ENCODE peak calls at places on chromosomes 7 and 10, in six cellular contexts. Q is brain microvascular endothelial cell, J is GM06990, U is MM.1S, G is GM13977, I is neural progenitor cell. W is an unnamed sample.

GRCh38 chr7:116218747-116219146 is 8.4 kb downstream of the TES start:
- DNase-seq in Q (no peak), J (no peak), U (no peak), G (no peak), I (no peak), W (no peak)

GRCh38 chr7:82164813-82165212 is 278.8 kb downstream of the CACNA2D1 start:
- DNase-seq in Q (peak), J (no peak), U (no peak), G (no peak), I (peak), W (no peak)

GRCh38 chr10:124741922-124742417 is 2.2 kb downstream of the FAM53B start:
- DNase-seq in Q (no peak), J (no peak), U (no peak), G (no peak), I (no peak), W (peak)

GRCh38 chr7:148652773-148653172 is 45.9 kb upstream of the CUL1 start:
- DNase-seq in Q (no peak), J (no peak), U (no peak), G (no peak), I (no peak), W (no peak)

GRCh38 chr10:4813496-4813895 is 12.5 kb upstream of the AKR1E2 start:
- DNase-seq in Q (no peak), J (no peak), U (no peak), G (no peak), I (no peak), W (no peak)

GRCh38 chr10:19629559-19629958 is 186.7 kb upstream of the PLXDC2 start:
- DNase-seq in Q (peak), J (no peak), U (no peak), G (no peak), I (peak), W (no peak)

GRCh38 chr7:118169146-118169545 is 14.8 kb upstream of the LSM8 start:
- DNase-seq in Q (peak), J (no peak), U (no peak), G (no peak), I (no peak), W (no peak)

GRCh38 chr10:13001041-13001886 is at the start of gene CCDC3:
- DNase-seq in Q (no peak), J (no peak), U (no peak), G (peak), I (peak), W (peak)

GRCh38 chr10:93076871-93077270 is 3.2 kb downstream of the CYP26A1 start:
- DNase-seq in Q (no peak), J (no peak), U (no peak), G (no peak), I (no peak), W (no peak)

GRCh38 chr7:4799508-4800268 is 24.3 kb downstream of the AP5Z1 start:
- DNase-seq in Q (no peak), J (no peak), U (no peak), G (no peak), I (no peak), W (no peak)

DNA sequence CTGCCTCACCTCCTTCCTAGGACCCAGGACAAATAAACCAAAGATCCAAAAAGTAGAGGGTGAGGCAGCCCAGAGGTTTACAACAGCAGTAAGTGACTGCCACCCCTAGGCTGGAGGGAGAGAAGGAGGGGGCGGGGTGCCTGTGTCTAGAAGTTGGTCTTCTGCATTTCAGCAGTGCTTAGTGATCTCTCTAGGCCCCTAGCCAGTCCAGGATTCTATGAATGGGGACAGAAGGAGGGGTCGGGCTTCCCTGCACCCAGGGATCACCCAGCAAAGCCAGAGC is 62.8 kb upstream of the KDM7A start:
- DNase-seq in Q (no peak), J (no peak), U (no peak), G (no peak), I (no peak), W (peak)
- TF ChIP-seq CTCF in Q (no peak), J (no peak), U (no peak), G (peak), I (no peak), W (no peak)

DNA sequence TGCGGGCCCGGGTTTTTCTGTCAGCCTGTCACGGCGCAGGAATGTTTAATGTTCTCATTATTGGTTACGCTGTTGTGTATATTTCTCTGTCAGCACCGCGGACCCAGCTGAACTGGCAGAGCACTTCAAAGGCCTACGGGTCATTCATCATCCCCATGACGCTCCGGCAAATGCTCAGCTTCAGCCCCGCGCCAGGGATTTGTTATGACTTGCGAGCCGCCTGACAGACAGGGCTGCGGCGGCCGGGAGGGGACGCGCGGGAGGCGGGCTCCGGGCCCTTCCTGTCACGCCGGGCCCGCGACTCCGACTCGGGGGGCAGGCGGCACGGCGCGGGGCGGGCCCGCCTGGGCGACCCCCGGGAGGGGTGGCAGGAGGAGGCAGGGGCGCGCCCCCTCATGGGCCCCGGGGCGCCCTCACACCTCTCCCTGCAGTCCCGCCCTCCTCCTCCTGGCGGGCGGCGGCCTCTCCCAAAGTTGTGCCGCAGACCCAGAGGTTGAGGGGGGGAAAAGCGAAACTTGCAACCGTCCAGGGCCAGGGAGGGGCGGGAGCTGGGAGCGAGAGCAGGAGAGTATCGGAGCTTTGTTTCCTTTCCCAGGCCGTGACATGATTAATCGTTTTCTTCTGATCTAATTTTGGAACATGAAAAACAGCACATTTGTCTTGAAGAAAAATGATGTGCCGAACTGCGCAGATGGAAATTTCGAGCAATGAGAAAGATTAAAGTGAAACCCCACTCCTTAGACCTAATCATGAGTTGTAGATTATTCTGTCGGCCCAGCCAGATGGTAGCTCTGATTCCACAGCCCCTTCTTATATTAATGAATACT is 59.3 kb upstream of the COMTD1 start:
- DNase-seq in Q (peak), J (peak), U (peak), G (peak), I (peak), W (peak)
- TF ChIP-seq CTCF in Q (peak), J (peak), U (peak), G (peak), I (peak), W (peak)

GRCh38 chr10:33074443-33074842 is 116.4 kb upstream of the ITGB1 start:
- DNase-seq in Q (no peak), J (no peak), U (no peak), G (no peak), I (no peak), W (no peak)

GRCh38 chr10:33070101-33070500 is 112.1 kb upstream of the ITGB1 start:
- DNase-seq in Q (no peak), J (no peak), U (no peak), G (no peak), I (no peak), W (no peak)

GRCh38 chr10:33067917-33068316 is 109.9 kb upstream of the ITGB1 start:
- DNase-seq in Q (no peak), J (no peak), U (no peak), G (no peak), I (no peak), W (no peak)

GRCh38 chr10:33071857-33072256 is 113.8 kb upstream of the ITGB1 start:
- DNase-seq in Q (no peak), J (no peak), U (no peak), G (no peak), I (peak), W (no peak)

DNA sequence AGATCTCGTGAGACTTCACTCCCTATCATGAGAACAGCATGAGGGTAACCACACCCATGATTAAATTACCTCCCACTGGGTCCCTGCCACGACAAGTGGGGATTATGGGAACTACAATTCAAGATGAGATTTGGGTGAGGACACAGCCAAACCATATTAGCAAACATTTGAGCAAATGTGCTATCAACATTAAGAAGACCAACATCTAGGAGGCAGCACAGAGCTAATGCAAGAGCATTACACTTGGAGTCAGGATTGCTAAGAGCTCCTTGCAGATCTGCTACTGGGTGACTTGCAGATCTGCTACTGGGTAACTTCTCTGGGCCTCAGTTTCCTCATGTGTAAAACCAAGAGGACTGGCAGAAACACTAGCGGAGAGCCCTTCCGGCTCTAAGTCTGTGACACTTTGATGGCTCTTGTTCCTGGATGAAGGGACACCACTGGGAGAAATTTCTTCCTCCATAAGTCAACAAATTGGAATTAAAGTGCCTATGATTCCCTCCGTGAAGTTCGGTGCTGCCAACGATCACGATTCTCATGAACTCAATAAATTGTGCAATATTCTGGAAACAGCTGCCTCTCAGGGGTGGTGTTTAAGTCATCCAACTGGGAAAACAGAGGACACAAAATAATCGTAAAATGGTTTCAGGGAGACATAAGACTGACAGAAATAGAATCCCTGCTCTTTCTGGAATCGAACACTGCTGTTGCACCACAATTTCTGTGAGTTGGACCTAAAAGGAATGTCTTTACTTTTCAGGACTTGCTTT is 115.8 kb upstream of the ITGB1 start:
- DNase-seq in Q (no peak), J (no peak), U (no peak), G (no peak), I (no peak), W (no peak)
- TF ChIP-seq CTCF in Q (no peak), J (no peak), U (no peak), G (peak), I (no peak), W (no peak)

DNA sequence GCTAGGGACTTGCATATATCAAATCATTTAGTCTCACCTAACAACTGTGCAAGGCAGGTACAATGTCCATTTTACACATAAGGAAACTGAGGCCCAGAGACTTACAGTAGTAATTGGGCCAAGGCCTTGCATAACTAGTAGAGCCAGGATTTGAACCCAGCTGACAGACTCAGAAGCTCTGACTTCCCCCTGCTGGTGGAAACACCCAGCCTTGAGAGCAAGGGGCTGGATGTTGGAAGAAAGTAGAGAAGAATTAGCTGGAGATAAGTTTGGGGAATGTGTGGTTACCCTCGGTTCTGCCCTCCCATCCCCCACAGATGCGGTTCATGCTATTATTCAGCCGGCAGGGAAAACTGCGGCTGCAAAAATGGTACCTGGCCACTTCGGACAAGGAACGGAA is 2.0 kb downstream of the AP1S1 start:
- DNase-seq in Q (no peak), J (no peak), U (no peak), G (no peak), I (no peak), W (no peak)
- TF ChIP-seq CTCF in Q (peak), J (no peak), U (peak), G (no peak), I (no peak), W (no peak)

W was measured in activated CD8-positive, alpha-beta T cell treated with anti-CD3 and anti-CD28 coated beads for 36 hours.